ENCODE peak calls at places on chromosomes 3 and 15, in ten cellular contexts. D, T, X, W, H, Q, P, L, C and B are unnamed samples.

GRCh38 chr15:80779658-80780415 is 667 bp downstream of the CEMIP start:
- DNase-seq in D (peak), T (peak), X (no peak), W (no peak), H (peak), Q (peak), P (no peak), L (no peak), C (no peak), B (no peak)

GRCh38 chr3:8318002-8318649 is 183.5 kb upstream of the LMCD1 start:
- DNase-seq in D (no peak), T (no peak), X (no peak), W (no peak), H (no peak), Q (peak), P (peak), L (no peak), C (no peak), B (no peak)

GRCh38 chr3:160330690-160331089 is 68.3 kb downstream of the IFT80 start:
- DNase-seq in D (no peak), T (no peak), X (no peak), W (no peak), H (no peak), Q (no peak), P (no peak), L (no peak), C (no peak), B (no peak)

GRCh38 chr15:69046781-69047180 is 32.3 kb downstream of the NOX5 start:
- DNase-seq in D (no peak), T (no peak), X (no peak), W (no peak), H (no peak), Q (no peak), P (no peak), L (no peak), C (no peak), B (no peak)

GRCh38 chr3:119221779-119222320 is 18.8 kb downstream of the B4GALT4 start:
- DNase-seq in D (no peak), T (no peak), X (no peak), W (no peak), H (no peak), Q (no peak), P (peak), L (no peak), C (no peak), B (no peak)

GRCh38 chr3:64398431-64398830 is 173.2 kb upstream of the PRICKLE2 start:
- DNase-seq in D (no peak), T (no peak), X (no peak), W (no peak), H (no peak), Q (no peak), P (peak), L (no peak), C (no peak), B (no peak)

GRCh38 chr3:42652611-42653302 is 740 bp upstream of the ZBTB47 start:
- DNase-seq in D (no peak), T (peak), X (peak), W (no peak), H (no peak), Q (no peak), P (no peak), L (no peak), C (no peak), B (no peak)

GRCh38 chr15:25611603-25612002 is 172.8 kb upstream of the UBE3A start:
- DNase-seq in D (peak), T (no peak), X (no peak), W (no peak), H (no peak), Q (no peak), P (no peak), L (no peak), C (no peak), B (peak)

GRCh38 chr15:56052389-56053045 is 59.1 kb upstream of the NEDD4 start:
- DNase-seq in D (no peak), T (no peak), X (peak), W (no peak), H (no peak), Q (peak), P (peak), L (peak), C (no peak), B (no peak)

GRCh38 chr15:94855409-94856266 is 624.3 kb downstream of the MCTP2 start:
- DNase-seq in D (peak), T (no peak), X (no peak), W (no peak), H (no peak), Q (no peak), P (no peak), L (no peak), C (no peak), B (no peak)

GRCh38 chr3:31157893-31158620 is 263.6 kb upstream of the GADL1 start:
- DNase-seq in D (no peak), T (no peak), X (no peak), W (no peak), H (no peak), Q (peak), P (no peak), L (no peak), C (no peak), B (no peak)

GRCh38 chr3:78353231-78353630 is 1313.3 kb downstream of the ROBO2 start:
- DNase-seq in D (no peak), T (no peak), X (no peak), W (no peak), H (no peak), Q (no peak), P (no peak), L (no peak), C (no peak), B (no peak)

GRCh38 chr3:154430014-154430413 is at the start of gene GPR149:
- DNase-seq in D (peak), T (no peak), X (no peak), W (no peak), H (peak), Q (no peak), P (no peak), L (no peak), C (no peak), B (no peak)

GRCh38 chr15:29914441-29915053 is 92.3 kb upstream of the TJP1 start:
- DNase-seq in D (no peak), T (no peak), X (no peak), W (no peak), H (no peak), Q (no peak), P (no peak), L (no peak), C (no peak), B (no peak)

GRCh38 chr15:99123706-99124451 is 19.0 kb downstream of the SYNM start:
- DNase-seq in D (peak), T (peak), X (peak), W (no peak), H (no peak), Q (peak), P (peak), L (no peak), C (no peak), B (peak)

GRCh38 chr15:80179025-80179759 is 26.4 kb downstream of the FAH start:
- DNase-seq in D (no peak), T (no peak), X (no peak), W (no peak), H (no peak), Q (no peak), P (peak), L (no peak), C (no peak), B (no peak)

GRCh38 chr15:89492934-89493631 is 3.3 kb downstream of the RHCG start:
- DNase-seq in D (no peak), T (no peak), X (no peak), W (no peak), H (no peak), Q (no peak), P (no peak), L (no peak), C (no peak), B (no peak)

GRCh38 chr15:77013786-77014136 is 18.8 kb downstream of the PSTPIP1 start:
- DNase-seq in D (no peak), T (no peak), X (no peak), W (peak), H (no peak), Q (no peak), P (no peak), L (peak), C (peak), B (no peak)

GRCh38 chr3:151918253-151919029 is 45.0 kb downstream of the SUCNR1 start:
- DNase-seq in D (no peak), T (no peak), X (peak), W (peak), H (no peak), Q (peak), P (peak), L (no peak), C (no peak), B (no peak)

GRCh38 chr3:53109822-53110771 is 20.1 kb downstream of the RFT1 start:
- DNase-seq in D (peak), T (peak), X (peak), W (no peak), H (peak), Q (no peak), P (peak), L (peak), C (no peak), B (no peak)

GRCh38 chr15:65355173-65355982 is 22.4 kb downstream of the IGDCC3 start:
- DNase-seq in D (no peak), T (no peak), X (no peak), W (no peak), H (no peak), Q (no peak), P (no peak), L (peak), C (no peak), B (peak)

GRCh38 chr3:102206506-102207145 is 228.2 kb upstream of the ZPLD1 start:
- DNase-seq in D (peak), T (peak), X (no peak), W (no peak), H (no peak), Q (no peak), P (peak), L (no peak), C (no peak), B (no peak)

GRCh38 chr3:72044231-72044935 is 259.4 kb upstream of the PROK2 start:
- DNase-seq in D (no peak), T (no peak), X (no peak), W (no peak), H (no peak), Q (no peak), P (no peak), L (no peak), C (no peak), B (no peak)

GRCh38 chr3:49173116-49173791 is 1.9 kb downstream of the KLHDC8B start:
- DNase-seq in D (peak), T (peak), X (no peak), W (no peak), H (peak), Q (peak), P (no peak), L (no peak), C (no peak), B (no peak)

GRCh38 chr15:74958320-74958907 is 1.8 kb upstream of the RPP25 start:
- DNase-seq in D (peak), T (peak), X (no peak), W (no peak), H (peak), Q (no peak), P (no peak), L (peak), C (no peak), B (no peak)

GRCh38 chr3:53531749-53532148 is 37.3 kb downstream of the CACNA1D start:
- DNase-seq in D (no peak), T (no peak), X (no peak), W (no peak), H (no peak), Q (peak), P (no peak), L (no peak), C (no peak), B (no peak)

GRCh38 chr15:60091150-60091549 is 87.0 kb downstream of the FOXB1 start:
- DNase-seq in D (no peak), T (no peak), X (no peak), W (no peak), H (no peak), Q (no peak), P (peak), L (no peak), C (no peak), B (no peak)

GRCh38 chr3:66889758-66890576 is 108.1 kb upstream of the KBTBD8 start:
- DNase-seq in D (no peak), T (no peak), X (no peak), W (no peak), H (no peak), Q (no peak), P (no peak), L (no peak), C (no peak), B (no peak)

GRCh38 chr3:185983495-185984141 is 45.8 kb upstream of the TRA2B start:
- DNase-seq in D (peak), T (peak), X (peak), W (peak), H (peak), Q (peak), P (no peak), L (peak), C (peak), B (peak)

GRCh38 chr3:70186221-70186620 is 126.2 kb downstream of the MDFIC2 start:
- DNase-seq in D (no peak), T (no peak), X (no peak), W (no peak), H (no peak), Q (no peak), P (no peak), L (no peak), C (no peak), B (no peak)

GRCh38 chr3:40873934-40874699 is 325.2 kb upstream of the CTNNB1 start:
- DNase-seq in D (no peak), T (no peak), X (no peak), W (no peak), H (no peak), Q (no peak), P (no peak), L (no peak), C (no peak), B (no peak)